ENCODE peak calls at places on chromosomes 2 and 18, in six cellular contexts. O, L, F, S, Q and Y are unnamed samples.
A peak's percentile ranks its signal among the peaks of the same experiment; 100 is the strongest.

GRCh38 chr18:9413586-9413985 is 61.7 kb upstream of the RALBP1 start:
- DNase-seq in F (no peak), S (peak; percentile 25), Q (no peak), L (no peak), O (no peak), Y (no peak)

GRCh38 chr2:110748489-110748867 is 16.1 kb downstream of the ACOXL start:
- DNase-seq in Q (no peak), F (no peak), L (no peak), S (peak; percentile 34), O (no peak), Y (no peak)

GRCh38 chr2:32355976-32356734 is 668 bp upstream of the BIRC6 start:
- DNase-seq in Q (no peak), F (no peak), L (no peak), S (no peak), O (no peak), Y (no peak)

GRCh38 chr18:39951321-39951720 is 2003.7 kb upstream of the PIK3C3 start:
- DNase-seq in S (no peak), Q (no peak), L (no peak), O (no peak), F (no peak), Y (no peak)

GRCh38 chr18:24917767-24918166 is 434.2 kb downstream of the ZNF521 start:
- DNase-seq in F (no peak), O (no peak), L (no peak), S (no peak), Q (no peak), Y (no peak)

GRCh38 chr2:230797515-230798495 is 66.9 kb upstream of the ITM2C start:
- DNase-seq in Q (no peak), O (no peak), L (no peak), S (no peak), F (no peak), Y (no peak)

GRCh38 chr18:28212060-28212459 is 35.1 kb upstream of the CDH2 start:
- DNase-seq in L (no peak), O (no peak), Q (no peak), S (no peak), F (no peak), Y (no peak)

GRCh38 chr2:98730851-98731708 is at the start of gene MGAT4A:
- DNase-seq in O (peak; percentile 88), S (peak; percentile 75), Q (peak; percentile 82), L (peak; percentile 68), F (peak; percentile 90), Y (peak; percentile 92)

GRCh38 chr2:232315049-232315922 is 63.3 kb upstream of the ALPP start:
- DNase-seq in F (peak; percentile 80), Q (no peak), L (peak; percentile 22), O (no peak), S (no peak), Y (peak; percentile 75)

GRCh38 chr2:71531522-71532047 is 78.2 kb downstream of the DYSF start:
- DNase-seq in F (no peak), O (no peak), S (no peak), Q (peak; percentile 30), L (no peak), Y (no peak)

GRCh38 chr2:112733449-112733848 is 12.6 kb downstream of the NT5DC4 start:
- DNase-seq in F (no peak), L (no peak), O (no peak), Q (no peak), S (no peak), Y (no peak)

GRCh38 chr2:67486041-67486796 is 89.1 kb downstream of the ETAA1 start:
- DNase-seq in S (no peak), Q (peak; percentile 49), O (no peak), L (no peak), F (no peak), Y (peak; percentile 76)

GRCh38 chr18:55343396-55344073 is 244.5 kb downstream of the TCF4 start:
- DNase-seq in F (no peak), O (peak; percentile 27), Q (no peak), L (no peak), S (no peak), Y (no peak)

GRCh38 chr18:58580078-58580477 is 48.8 kb downstream of the ALPK2 start:
- DNase-seq in Q (no peak), O (no peak), L (no peak), F (no peak), S (no peak), Y (no peak)

GRCh38 chr2:74894261-74895030 is 60.5 kb downstream of the HK2 start:
- DNase-seq in Q (peak; percentile 39), L (no peak), S (no peak), O (no peak), F (no peak), Y (no peak)

GRCh38 chr2:205566556-205567061 is 115.7 kb upstream of the NRP2 start:
- DNase-seq in S (no peak), Q (no peak), O (no peak), F (no peak), L (no peak), Y (no peak)

GRCh38 chr18:62807406-62807805 is 92.1 kb downstream of the PHLPP1 start:
- DNase-seq in O (no peak), L (no peak), Q (no peak), S (no peak), F (no peak), Y (no peak)

GRCh38 chr2:88658890-88659881 is 31.9 kb upstream of the EIF2AK3 start:
- DNase-seq in O (no peak), Q (peak; percentile 48), F (peak; percentile 76), S (peak; percentile 72), L (peak; percentile 18), Y (no peak)

GRCh38 chr2:70995227-70995729 is 605 bp upstream of the TEX261 start:
- DNase-seq in Q (peak; percentile 81), F (peak; percentile 65), O (peak; percentile 56), L (no peak), S (peak; percentile 34), Y (peak; percentile 69)

GRCh38 chr2:33644215-33644614 is 45.1 kb upstream of the FAM98A start:
- DNase-seq in O (no peak), F (no peak), S (no peak), Q (no peak), L (no peak), Y (no peak)

DNA sequence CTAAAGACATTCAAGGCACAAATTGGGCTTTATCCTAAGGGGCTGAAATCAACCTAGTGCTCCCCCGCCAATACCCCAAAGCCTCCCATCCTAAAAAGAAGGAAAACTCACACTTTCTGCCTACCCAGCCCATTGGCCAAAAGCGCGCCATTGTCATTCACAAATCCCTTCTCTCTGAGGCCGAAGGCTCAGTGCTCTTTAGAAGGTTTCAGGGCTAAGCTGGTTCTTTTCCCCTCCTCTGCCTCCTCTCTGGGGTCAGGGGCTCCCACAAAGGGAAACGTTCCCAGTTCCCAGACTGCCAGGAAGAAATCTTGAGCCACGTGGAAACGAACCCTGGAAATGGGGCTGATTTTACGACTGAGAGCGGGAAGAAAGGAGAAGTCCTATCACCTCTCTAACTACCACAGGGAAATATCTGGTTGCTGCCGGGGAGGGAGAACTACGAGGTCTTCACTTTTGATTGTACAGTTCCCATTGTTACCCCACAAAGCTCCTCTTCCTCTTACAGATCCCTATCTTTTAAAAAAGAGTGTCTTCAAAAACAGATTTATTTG is 1.7 kb upstream of the SKOR2 start:
- DNase-seq in L (no peak), F (no peak), Q (no peak), S (no peak), O (no peak), Y (no peak)
- H3K4me1 ChIP-seq in L (peaks cover 2% of the 10 kb centered on the region), F (no peaks in the 10 kb centered on the region), Q (no peaks in the 10 kb centered on the region), S (no peaks in the 10 kb centered on the region), O (no peaks in the 10 kb centered on the region), Y (peaks cover 2% of the 10 kb centered on the region)

DNA sequence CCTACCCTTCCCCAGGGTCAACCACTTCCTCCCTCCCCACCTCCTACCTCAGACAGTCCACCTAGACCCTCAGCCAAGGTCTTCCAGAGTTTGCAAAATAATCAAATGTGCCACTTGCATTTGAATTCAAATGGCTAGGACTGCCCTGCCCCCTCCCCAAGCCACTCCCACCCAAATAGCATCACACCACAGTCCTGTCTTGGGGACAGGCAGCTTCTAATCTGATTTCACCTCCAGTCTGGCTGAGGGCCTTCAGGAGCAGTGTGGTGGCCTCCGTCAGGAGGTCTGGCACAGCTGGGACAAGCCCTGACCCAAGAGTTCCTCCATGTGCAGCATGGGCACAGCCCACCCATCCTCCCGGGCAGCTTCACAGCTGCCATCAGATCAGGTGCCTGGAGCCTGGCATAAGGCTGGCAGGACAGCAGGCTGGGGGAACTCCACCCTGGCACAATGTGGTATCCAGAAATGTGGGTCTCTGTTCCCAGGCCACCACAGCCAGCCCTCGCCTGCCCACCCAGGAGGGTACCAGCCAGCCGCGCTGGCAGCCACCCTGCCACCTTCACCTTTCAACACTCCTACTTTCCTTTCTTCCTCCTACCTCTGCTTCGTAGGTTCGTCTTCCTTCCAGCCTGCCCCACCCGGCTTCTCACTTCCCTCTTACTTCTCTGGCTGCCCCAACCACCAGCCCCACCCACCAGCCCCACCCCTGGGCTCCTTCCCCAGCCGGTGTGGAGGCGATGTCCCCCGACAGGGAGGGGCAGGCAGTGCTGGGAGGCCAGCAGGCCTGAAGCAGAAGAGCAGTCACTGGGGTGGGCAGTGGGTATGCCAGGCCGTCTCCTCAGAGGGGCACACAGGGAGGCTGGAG is at the start of gene CAPG:
- DNase-seq in S (peak; percentile 89), O (no peak), F (no peak), Q (peak; percentile 77), L (no peak), Y (peak; percentile 91)
- H3K4me3 ChIP-seq in S (peak within 1 kb of the TSS; percentile 49), O (no peak within 1 kb of the TSS), F (no peak within 1 kb of the TSS), Q (no peak within 1 kb of the TSS), L (no peak within 1 kb of the TSS), Y (peak within 1 kb of the TSS; percentile 37)

GRCh38 chr2:19653336-19653908 is 248.4 kb downstream of the TTC32 start:
- DNase-seq in F (no peak), L (no peak), O (no peak), S (no peak), Q (no peak), Y (no peak)

GRCh38 chr2:19654310-19655090 is 247.3 kb downstream of the TTC32 start:
- DNase-seq in O (no peak), Q (no peak), F (no peak), S (no peak), L (no peak), Y (no peak)

GRCh38 chr2:19664651-19665050 is 237.1 kb downstream of the TTC32 start:
- DNase-seq in Q (peak; percentile 20), F (no peak), L (no peak), S (no peak), O (no peak), Y (no peak)

GRCh38 chr2:19659375-19659774 is 242.4 kb downstream of the TTC32 start:
- DNase-seq in F (no peak), S (no peak), Q (peak; percentile 26), L (no peak), O (no peak), Y (no peak)
- H3K4me1 ChIP-seq in F (no peaks in the 10 kb centered on the region), S (no peaks in the 10 kb centered on the region), Q (no peaks in the 10 kb centered on the region), L (no peaks in the 10 kb centered on the region), O (no peaks in the 10 kb centered on the region), Y (no peaks in the 10 kb centered on the region)

DNA sequence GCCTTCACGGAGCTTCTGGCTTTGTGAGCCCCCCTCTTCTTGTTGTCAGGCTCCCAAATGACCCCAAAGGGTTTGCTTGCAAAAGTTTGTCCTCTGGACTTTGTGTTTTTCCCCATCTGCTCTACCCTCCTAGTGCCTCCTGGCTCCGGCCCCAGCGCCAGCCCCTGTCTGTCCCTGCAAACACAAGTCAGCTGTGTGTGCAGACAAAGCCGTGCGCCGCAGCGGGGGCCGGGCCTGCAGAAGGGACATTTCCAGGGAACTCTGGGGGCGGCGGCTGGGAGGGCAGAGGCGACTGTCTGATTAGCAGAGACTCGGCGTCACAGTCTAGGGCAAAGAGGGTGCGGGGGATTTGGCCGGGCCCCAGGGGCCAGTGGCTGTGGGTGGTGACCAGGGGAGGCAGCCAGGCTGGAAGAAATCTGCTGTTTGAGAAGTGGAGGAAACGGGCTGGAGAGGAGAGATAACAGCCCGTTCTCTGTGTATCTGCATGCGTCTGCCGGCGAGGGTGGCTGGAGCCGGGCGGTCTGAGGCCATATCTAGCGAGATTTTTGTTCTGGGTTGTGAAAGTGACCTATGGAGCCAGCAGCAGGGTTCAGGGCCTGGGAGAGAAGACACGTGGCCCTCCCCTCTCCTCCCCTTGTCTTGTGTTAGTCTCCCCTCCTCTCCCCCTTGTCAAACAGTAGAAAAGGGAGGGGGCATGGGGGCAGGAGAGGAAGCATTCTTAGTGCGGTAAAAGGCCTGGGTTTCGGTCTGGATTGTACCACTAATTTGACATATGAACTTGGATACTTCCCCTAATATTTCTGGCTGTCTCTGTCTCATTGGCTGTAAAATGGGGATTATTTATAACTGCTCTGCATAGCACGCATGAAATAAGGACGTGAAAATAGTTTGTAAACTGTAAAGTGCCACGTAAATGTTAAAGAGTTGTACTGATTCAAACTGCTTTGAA is 169.4 kb downstream of the SMAD7 start:
- DNase-seq in F (peak; percentile 88), S (no peak), O (peak; percentile 94), L (peak; percentile 80), Q (no peak), Y (peak; percentile 95)
- H3K4me3 ChIP-seq in F (peak overlapping the region; percentile 20), S (no peak overlapping the region), O (no peak overlapping the region), L (peak overlapping the region; percentile 23), Q (no peak overlapping the region), Y (no peak overlapping the region)